ENCODE peak calls at places on chromosomes 12 and 14, in ten cellular contexts. S is cardiac fibroblast; Q is lower leg skin; H is adrenal gland; W is activated T-helper 1 cell treated with Interleukin-2 at 50 U/mL for 16 hours; C is left cardiac atrium; G is stimulated activated CD4-positive, alpha-beta T cell treated with anti-CD3 and anti-CD28 coated beads, Interleukin-1b, Interleukin-23, amount 100 ng/mL, for 24 hours; A is IMR-90; X is choroid plexus epithelial cell; P is glutamatergic neuron. Y is an unnamed sample.

GRCh38 chr12:47094804-47095203 is 15.0 kb upstream of the AMIGO2 start:
- DNase-seq in S (peak), Q (no peak), H (no peak), W (no peak), C (no peak), G (no peak), A (no peak), X (no peak), P (no peak), Y (no peak)

GRCh38 chr12:123808167-123808566 is 46.1 kb downstream of the DNAH10 start:
- DNase-seq in S (peak), Q (no peak), H (no peak), W (no peak), C (no peak), G (no peak), A (peak), X (peak), P (peak), Y (no peak)

GRCh38 chr12:50901685-50902113 is 50.6 kb upstream of the HIGD1C start:
- DNase-seq in S (no peak), Q (no peak), H (no peak), W (no peak), C (no peak), G (no peak), A (no peak), X (no peak), P (no peak), Y (no peak)

GRCh38 chr12:22283006-22283506 is 51.5 kb downstream of the ST8SIA1 start:
- DNase-seq in S (peak), Q (no peak), H (no peak), W (no peak), C (no peak), G (no peak), A (peak), X (peak), P (no peak), Y (no peak)

GRCh38 chr12:122031342-122032216 is 9.9 kb downstream of the BCL7A start:
- DNase-seq in S (peak), Q (no peak), H (peak), W (peak), C (peak), G (no peak), A (no peak), X (peak), P (peak), Y (no peak)

GRCh38 chr12:105570944-105571343 is 240.5 kb downstream of the C12orf75 start:
- DNase-seq in S (no peak), Q (no peak), H (no peak), W (no peak), C (no peak), G (no peak), A (no peak), X (no peak), P (no peak), Y (no peak)

GRCh38 chr14:24694680-24695079 is 60.7 kb upstream of the GZMB start:
- DNase-seq in S (no peak), Q (no peak), H (no peak), W (no peak), C (no peak), G (no peak), A (no peak), X (no peak), P (no peak), Y (no peak)

GRCh38 chr12:63394994-63395393 is 244.0 kb upstream of the AVPR1A start:
- DNase-seq in S (no peak), Q (no peak), H (no peak), W (no peak), C (no peak), G (no peak), A (no peak), X (no peak), P (no peak), Y (no peak)

GRCh38 chr14:69842671-69843407 is 36.4 kb upstream of the SMOC1 start:
- DNase-seq in S (no peak), Q (no peak), H (no peak), W (no peak), C (no peak), G (no peak), A (no peak), X (no peak), P (no peak), Y (no peak)